ENCODE peak calls at places on chromosomes 13 and 19, in four cellular contexts. T, M, D and P are unnamed samples. For H3K4me1, the result is how much of the 10 kb centered on the place peaks cover.

GRCh38 chr19:39840492-39840891 is 5.7 kb downstream of the FBL start:
- DNase-seq in M (no peak), D (no peak), T (no peak), P (no peak)

GRCh38 chr13:86585826-86586225 is 786.6 kb upstream of the SLITRK6 start:
- DNase-seq in D (no peak), T (no peak), M (no peak), P (no peak)

GRCh38 chr19:52248256-52248655 is 21.1 kb upstream of the ZNF766 start:
- DNase-seq in T (peak), D (peak), M (peak), P (no peak)

GRCh38 chr19:6236310-6237291 is 43.2 kb downstream of the MLLT1 start:
- DNase-seq in T (no peak), M (no peak), D (no peak), P (no peak)

GRCh38 chr13:36601186-36601585 is 72.6 kb upstream of the SERTM1 start:
- DNase-seq in D (no peak), M (no peak), T (no peak), P (no peak)

GRCh38 chr19:54707932-54708331 is 16.3 kb upstream of the KIR3DL3 start:
- DNase-seq in T (no peak), D (no peak), M (no peak), P (no peak)

GRCh38 chr13:35836476-35836875 is 294.7 kb downstream of the DCLK1 start:
- DNase-seq in M (no peak), D (no peak), T (no peak), P (no peak)

GRCh38 chr13:104314926-104315535 is 1248.8 kb upstream of the SLC10A2 start:
- DNase-seq in M (no peak), D (no peak), T (no peak), P (no peak)

GRCh38 chr19:4352701-4353121 is 9.3 kb downstream of the MPND start:
- DNase-seq in D (no peak), T (peak), M (peak), P (no peak)

GRCh38 chr19:6287269-6287885 is 7.6 kb upstream of the MLLT1 start:
- DNase-seq in M (no peak), T (no peak), D (no peak), P (no peak)

GRCh38 chr13:86020350-86021002 is 221.3 kb upstream of the SLITRK6 start:
- DNase-seq in M (no peak), D (no peak), T (no peak), P (no peak)

GRCh38 chr13:103931885-103932284 is 865.7 kb upstream of the SLC10A2 start:
- DNase-seq in D (no peak), T (no peak), M (no peak), P (no peak)

GRCh38 chr19:58351996-58352755 is 1.1 kb downstream of the A1BG start:
- DNase-seq in D (no peak), M (no peak), T (no peak), P (no peak)

GRCh38 chr19:17755977-17756670 is 4.8 kb downstream of the FCHO1 start:
- DNase-seq in D (no peak), M (no peak), T (peak), P (no peak)

GRCh38 chr13:44317752-44318550 is 55.7 kb upstream of the SERP2 start:
- DNase-seq in M (no peak), D (no peak), T (no peak), P (no peak)

GRCh38 chr13:37791699-37792098 is 77.9 kb downstream of the TRPC4 start:
- DNase-seq in T (no peak), D (no peak), M (no peak), P (no peak)

GRCh38 chr19:11293468-11294389 is 2.2 kb upstream of the TSPAN16 start:
- DNase-seq in T (peak), M (peak), D (peak), P (peak)

GRCh38 chr13:67155898-67156717 is 74.0 kb downstream of the PCDH9 start:
- DNase-seq in T (no peak), D (no peak), M (no peak), P (no peak)

GRCh38 chr19:33208371-33208770 is 14.2 kb downstream of the LRP3 start:
- DNase-seq in M (no peak), D (no peak), T (no peak), P (no peak)

GRCh38 chr13:38824342-38824741 is 137.5 kb downstream of the FREM2 start:
- DNase-seq in T (no peak), D (no peak), M (no peak), P (no peak)

GRCh38 chr13:108915634-108916497 is 286.5 kb downstream of the MYO16 start:
- DNase-seq in D (peak), M (peak), T (peak), P (no peak)

GRCh38 chr19:58572026-58572817 is 913 bp downstream of the MZF1 start:
- DNase-seq in D (no peak), M (no peak), T (no peak), P (no peak)

GRCh38 chr13:106133025-106133424 is 402.4 kb downstream of the EFNB2 start:
- DNase-seq in T (no peak), M (no peak), D (no peak), P (no peak)

GRCh38 chr19:29404951-29405727 is 120.7 kb upstream of the VSTM2B start:
- DNase-seq in M (no peak), D (no peak), T (no peak), P (no peak)

GRCh38 chr13:27854606-27855005 is 62.3 kb downstream of the GSX1 start:
- DNase-seq in D (no peak), M (no peak), T (no peak), P (no peak)

DNA sequence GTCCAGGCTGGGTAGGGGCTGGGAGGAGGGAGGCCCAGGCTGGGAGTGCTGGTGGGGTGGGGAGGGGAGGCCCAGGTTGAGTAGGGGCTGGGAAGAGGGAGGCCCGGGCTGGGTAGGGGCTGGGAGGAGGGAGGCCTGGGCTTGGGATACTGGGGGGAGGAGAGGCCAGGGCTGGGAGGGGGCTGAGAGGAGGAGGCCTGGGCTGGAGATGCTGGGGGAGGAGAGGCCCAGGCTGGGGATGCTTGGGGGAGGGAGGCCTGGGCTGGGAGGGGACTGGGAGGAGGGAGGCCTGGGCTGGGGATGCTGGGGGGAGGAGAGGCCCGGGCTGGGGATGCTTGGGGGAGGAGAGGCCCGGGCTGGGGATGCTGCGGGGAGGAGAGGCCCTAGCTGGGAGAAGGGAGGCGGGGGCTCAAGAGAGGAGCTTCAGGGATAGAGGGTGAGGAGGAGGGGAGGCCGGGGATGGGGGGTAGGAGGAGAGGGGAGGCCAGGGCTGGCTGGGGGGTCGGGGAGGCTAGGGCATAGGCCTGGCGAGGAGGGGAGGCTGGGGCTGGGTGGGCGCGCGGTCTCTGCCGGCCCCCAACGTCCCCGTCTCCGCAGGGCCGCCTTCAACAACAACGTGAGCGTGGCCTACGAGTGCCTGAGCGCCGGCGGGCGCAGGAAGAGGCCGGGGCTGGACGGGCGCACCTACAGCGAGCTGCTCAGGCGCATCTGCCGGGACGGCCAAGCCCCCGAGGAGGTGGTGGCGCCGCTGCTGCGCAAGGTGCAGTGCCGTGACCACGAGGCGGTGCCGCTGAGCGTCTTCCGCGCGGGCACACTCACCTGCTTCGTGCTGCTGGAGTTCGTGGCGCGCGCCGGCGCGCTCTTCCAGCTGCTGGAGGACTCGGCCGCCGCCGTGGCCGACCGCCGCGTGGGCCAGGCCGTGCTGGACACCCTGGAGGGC is 11.3 kb downstream of the TPGS1 start:
- DNase-seq in T (peak), D (no peak), M (no peak), P (no peak)
- TF ChIP-seq CTCF in T (no peak), D (no peak), M (no peak), P (no peak)

GRCh38 chr19:35350591-35350990 is 2.9 kb downstream of the FFAR1 start:
- DNase-seq in M (no peak), D (no peak), T (no peak), P (no peak)
- H3K4me1 ChIP-seq in M (half or more), D (under half), T (under half), P (under half)

GRCh38 chr13:29581666-29582065 is 13.8 kb downstream of the SLC7A1 start:
- DNase-seq in M (no peak), D (no peak), T (no peak), P (no peak)

GRCh38 chr13:29579094-29579493 is 16.4 kb downstream of the SLC7A1 start:
- DNase-seq in M (no peak), T (no peak), D (no peak), P (no peak)

GRCh38 chr13:29587645-29588044 is 7.8 kb downstream of the SLC7A1 start:
- DNase-seq in M (no peak), T (no peak), D (no peak), P (no peak)

GRCh38 chr13:29582171-29582570 is 13.3 kb downstream of the SLC7A1 start:
- DNase-seq in M (no peak), D (no peak), T (peak), P (no peak)

GRCh38 chr13:29583073-29583785 is 12.3 kb downstream of the SLC7A1 start:
- DNase-seq in M (no peak), D (no peak), T (peak), P (no peak)
- TF ChIP-seq TCF7L2 in M (no peak), D (no peak), T (no peak), P (no peak)

DNA sequence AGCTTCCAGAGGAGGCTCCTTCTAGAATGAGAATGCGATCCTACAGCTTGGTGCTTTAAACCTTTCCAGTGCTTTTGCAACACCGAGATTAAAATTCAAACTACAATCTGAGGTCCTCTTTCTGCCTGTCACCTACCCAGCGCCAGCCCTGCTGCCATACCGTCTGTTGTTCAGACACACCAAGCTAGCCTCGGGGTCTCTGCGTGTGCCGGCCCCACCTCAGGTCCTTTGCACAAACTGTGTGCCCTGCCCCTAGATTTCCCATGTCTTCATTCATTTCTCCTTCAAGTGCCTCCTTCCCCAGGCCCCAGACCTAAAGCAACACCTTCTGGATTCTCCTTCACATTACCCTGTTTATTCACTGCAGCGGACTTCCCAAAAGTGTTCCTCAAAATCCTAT is 11.1 kb downstream of the HSH2D start:
- DNase-seq in D (no peak), T (no peak), M (no peak), P (no peak)
- TF ChIP-seq CTCF in D (no peak), T (no peak), M (no peak), P (no peak)

GRCh38 chr13:51432576-51432975 is 20.3 kb downstream of the INTS6 start:
- DNase-seq in T (no peak), D (no peak), M (no peak), P (no peak)

GRCh38 chr13:51425410-51426042 is 27.3 kb downstream of the INTS6 start:
- DNase-seq in M (no peak), T (no peak), D (no peak), P (no peak)

GRCh38 chr13:51423766-51424165 is 29.1 kb downstream of the INTS6 start:
- DNase-seq in T (no peak), D (no peak), M (no peak), P (no peak)

GRCh38 chr13:51422484-51422883 is 30.4 kb downstream of the INTS6 start:
- DNase-seq in M (no peak), D (no peak), T (no peak), P (no peak)

DNA sequence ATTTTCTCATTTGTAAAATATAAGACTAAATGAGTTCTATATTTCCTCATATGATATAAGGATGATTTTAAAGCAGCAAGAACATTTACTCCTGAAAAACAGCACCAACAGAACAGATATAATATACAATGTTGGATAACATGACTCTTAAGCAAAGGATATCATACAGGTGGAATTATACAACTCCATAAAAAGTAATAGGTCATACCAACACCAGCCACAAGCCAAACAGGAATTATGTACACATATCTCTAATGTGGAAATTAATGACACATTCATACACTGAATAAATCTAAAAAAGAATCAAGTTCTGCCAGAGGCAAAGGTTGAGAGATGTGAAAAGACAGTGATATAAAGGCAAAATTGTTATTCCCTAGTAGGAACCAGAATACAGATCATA is 25.9 kb downstream of the INTS6 start:
- DNase-seq in M (no peak), D (no peak), T (no peak), P (no peak)
- H3K4me1 ChIP-seq in M (under half), D (under half), T (under half), P (under half)

DNA sequence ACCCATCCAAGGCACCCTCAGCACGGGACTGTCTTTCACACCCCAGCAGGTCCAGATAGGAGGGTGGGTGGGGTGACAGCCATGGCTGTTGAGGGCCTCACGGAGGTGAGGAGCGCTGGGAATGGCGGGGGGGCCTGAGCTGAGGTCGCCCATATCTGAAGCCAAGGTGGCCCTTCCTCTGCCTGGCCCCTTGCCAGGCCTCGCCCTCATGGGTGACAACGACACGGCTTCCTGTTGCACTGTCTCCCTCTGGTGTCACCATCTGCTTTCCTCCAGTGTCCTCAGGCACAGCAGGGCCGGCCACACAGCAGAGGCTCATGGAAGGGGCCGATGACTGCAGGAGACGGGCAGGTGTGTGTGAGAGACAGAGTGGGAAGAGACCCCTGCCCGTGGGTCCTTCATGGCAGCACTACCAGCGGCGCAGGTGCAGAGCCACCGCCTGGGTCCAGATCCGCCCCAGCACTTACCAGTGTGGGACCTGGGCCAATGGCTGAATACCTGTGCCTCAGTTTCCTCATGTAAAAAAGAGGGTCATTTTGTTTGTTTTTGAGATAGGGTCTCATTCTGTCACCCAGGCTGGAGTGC is 8.1 kb upstream of the NKPD1 start:
- DNase-seq in D (no peak), T (peak), M (peak), P (no peak)
- TF ChIP-seq TCF7L2 in D (no peak), T (no peak), M (no peak), P (no peak)

DNA sequence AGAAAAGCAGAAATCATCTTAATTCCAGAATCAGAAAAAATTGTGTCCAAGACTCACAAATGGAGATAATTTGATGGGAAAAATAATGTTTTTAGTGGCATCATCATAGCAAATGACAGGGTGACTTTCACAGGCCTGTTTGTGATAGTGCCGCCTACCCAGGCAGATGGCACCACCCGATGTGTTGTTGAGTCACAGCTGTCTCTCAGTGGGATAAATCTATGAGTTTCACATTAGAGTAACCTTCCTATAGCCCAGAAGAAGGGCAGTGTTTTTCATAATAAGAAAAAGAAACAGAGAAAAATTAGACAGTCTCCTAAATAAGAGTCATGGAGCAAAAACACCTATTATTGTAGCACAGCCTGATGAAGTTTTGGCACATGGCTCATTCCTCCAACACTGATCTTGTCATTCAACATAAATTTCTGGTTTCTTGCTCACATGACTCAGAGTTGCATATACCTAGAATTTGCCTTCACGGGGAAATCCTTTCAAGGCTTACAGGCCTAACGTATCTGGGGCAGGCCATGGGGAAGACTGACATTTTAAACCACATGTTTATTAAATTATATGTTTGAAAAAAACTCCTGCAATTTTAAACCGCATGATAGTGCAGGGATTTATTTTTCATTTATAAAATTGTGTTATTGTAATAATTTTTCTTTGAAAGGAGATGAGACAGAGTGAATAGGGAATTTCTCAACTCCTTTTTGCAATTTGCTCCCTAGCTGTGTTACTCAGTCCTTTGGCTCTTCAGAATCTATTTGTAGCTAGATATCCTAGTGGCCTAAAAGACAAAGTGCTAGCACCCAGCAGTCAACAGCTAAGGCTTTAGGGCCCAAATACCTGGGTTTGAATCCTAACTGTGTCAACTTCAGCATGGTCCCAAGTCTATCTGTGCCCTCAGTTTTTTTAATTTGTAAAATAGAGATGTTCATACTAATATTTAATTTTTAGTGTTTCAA is 393.7 kb downstream of the NDFIP2 start:
- DNase-seq in D (no peak), M (no peak), T (no peak), P (no peak)
- TF ChIP-seq CTCF in D (no peak), M (no peak), T (no peak), P (no peak)